ENCODE peak calls at places on chromosome X, in six cellular contexts. A, S, E, J, Q and K are unnamed samples.

GRCh38 chrX:130726661-130727060 is 176.3 kb downstream of the ENOX2 start:
- DNase-seq in A (no peak), S (no peak), E (peak; percentile 60), J (peak; percentile 47), Q (peak; percentile 27), K (no peak)

GRCh38 chrX:131366387-131366786 is 77.3 kb upstream of the IGSF1 start:
- DNase-seq in A (no peak), S (no peak), E (no peak), J (no peak), Q (no peak), K (no peak)

GRCh38 chrX:76148011-76148665 is 24.7 kb upstream of the PBDC1 start:
- DNase-seq in A (no peak), S (no peak), E (no peak), J (no peak), Q (no peak), K (no peak)

GRCh38 chrX:57313583-57314215 is 27.2 kb downstream of the FAAH2 start:
- DNase-seq in A (no peak), S (no peak), E (no peak), J (no peak), Q (no peak), K (no peak)

GRCh38 chrX:12411831-12412230 is 273.6 kb downstream of the FRMPD4 start:
- DNase-seq in A (no peak), S (no peak), E (no peak), J (no peak), Q (no peak), K (no peak)

GRCh38 chrX:19554786-19555185 is 39.5 kb upstream of the MAP3K15 start:
- DNase-seq in A (no peak), S (no peak), E (no peak), J (no peak), Q (no peak), K (no peak)

GRCh38 chrX:19673334-19674040 is 158.2 kb upstream of the MAP3K15 start:
- DNase-seq in A (no peak), S (peak; percentile 4), E (peak; percentile 58), J (no peak), Q (peak; percentile 66), K (no peak)

GRCh38 chrX:108117988-108118387 is 26.4 kb downstream of the ATG4A start:
- DNase-seq in A (no peak), S (no peak), E (no peak), J (no peak), Q (no peak), K (no peak)

GRCh38 chrX:20029728-20030127 is 38.9 kb upstream of the BCLAF3 start:
- DNase-seq in A (no peak), S (no peak), E (no peak), J (no peak), Q (no peak), K (no peak)

GRCh38 chrX:106247162-106247561 is 79.1 kb downstream of the PWWP3B start:
- DNase-seq in A (no peak), S (no peak), E (no peak), J (no peak), Q (no peak), K (no peak)

GRCh38 chrX:132059973-132060540 is 37.0 kb downstream of the STK26 start:
- DNase-seq in A (no peak), S (no peak), E (no peak), J (no peak), Q (no peak), K (no peak)

GRCh38 chrX:14389682-14390081 is 139.7 kb upstream of the GLRA2 start:
- DNase-seq in A (no peak), S (no peak), E (no peak), J (no peak), Q (no peak), K (no peak)

GRCh38 chrX:132676561-132677186 is 187.8 kb upstream of the MBNL3 start:
- DNase-seq in A (no peak), S (no peak), E (no peak), J (no peak), Q (no peak), K (no peak)

GRCh38 chrX:67614414-67614813 is 70.6 kb downstream of the AR start:
- DNase-seq in A (no peak), S (no peak), E (no peak), J (no peak), Q (no peak), K (no peak)

GRCh38 chrX:1239681-1240142 is 27.3 kb upstream of the CRLF2 start:
- DNase-seq in A (peak; percentile 93), S (peak; percentile 43), E (peak; percentile 92), J (peak; percentile 90), Q (peak; percentile 31), K (no peak)

GRCh38 chrX:2261838-2262678 is 238.7 kb downstream of the DHRSX start:
- DNase-seq in A (peak; percentile 61), S (no peak), E (no peak), J (no peak), Q (no peak), K (no peak)

GRCh38 chrX:132169554-132169953 is 41.7 kb upstream of the FRMD7 start:
- DNase-seq in A (no peak), S (no peak), E (no peak), J (no peak), Q (no peak), K (no peak)

GRCh38 chrX:152061083-152061482 is 77.3 kb downstream of the MAGEA10 start:
- DNase-seq in A (no peak), S (no peak), E (no peak), J (no peak), Q (no peak), K (no peak)

GRCh38 chrX:135490979-135491514 is 29.4 kb upstream of the INTS6L start:
- DNase-seq in A (no peak), S (no peak), E (no peak), J (no peak), Q (no peak), K (no peak)

GRCh38 chrX:74220277-74220676 is 83.7 kb upstream of the ZCCHC13 start:
- DNase-seq in A (no peak), S (no peak), E (no peak), J (no peak), Q (no peak), K (no peak)

GRCh38 chrX:1011632-1012283 is 200.7 kb downstream of the CRLF2 start:
- DNase-seq in A (no peak), S (no peak), E (peak; percentile 19), J (no peak), Q (no peak), K (no peak)

GRCh38 chrX:85996555-85996954 is 50.8 kb downstream of the CHM start:
- DNase-seq in A (no peak), S (no peak), E (no peak), J (no peak), Q (no peak), K (no peak)

GRCh38 chrX:136710324-136710951 is 62.5 kb downstream of the CD40LG start:
- DNase-seq in A (no peak), S (no peak), E (no peak), J (no peak), Q (no peak), K (no peak)

GRCh38 chrX:70026851-70027200 is 22.9 kb downstream of the AWAT2 start:
- DNase-seq in A (no peak), S (no peak), E (no peak), J (no peak), Q (no peak), K (no peak)

GRCh38 chrX:115649461-115650063 is 88.6 kb downstream of the PLS3 start:
- DNase-seq in A (no peak), S (no peak), E (no peak), J (no peak), Q (no peak), K (no peak)

DNA sequence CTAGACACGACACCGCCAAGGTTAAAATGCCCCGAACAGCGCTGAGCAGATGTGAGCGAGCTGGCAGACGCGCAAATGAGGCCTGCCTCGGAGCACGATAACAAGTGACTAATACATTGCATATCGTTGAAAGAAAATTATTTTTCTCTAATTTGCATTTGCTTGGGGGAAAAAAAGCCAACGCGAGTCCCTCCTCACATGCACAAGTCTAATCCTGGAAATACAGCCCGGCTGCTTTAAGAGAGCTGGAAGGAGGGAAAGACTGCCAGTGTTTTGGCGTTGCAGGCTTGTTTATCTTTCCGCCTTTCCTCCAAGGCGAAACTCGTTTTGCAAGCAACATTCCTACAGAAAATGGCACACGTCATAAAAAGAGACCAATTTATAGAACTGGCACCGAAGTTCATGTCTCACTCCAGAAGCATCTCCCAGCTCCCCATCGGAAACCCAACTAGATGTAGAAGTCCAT is 12.6 kb downstream of the BCOR start:
- DNase-seq in A (no peak), S (no peak), E (no peak), J (no peak), Q (no peak), K (no peak)
- H3K4me1 ChIP-seq in A (peaks cover 92% of the 10 kb centered on the region), S (peaks cover 67% of the 10 kb centered on the region), E (peaks cover 10% of the 10 kb centered on the region), J (peaks cover 57% of the 10 kb centered on the region), Q (peaks cover 27% of the 10 kb centered on the region), K (peaks cover 51% of the 10 kb centered on the region)

GRCh38 chrX:68833448-68833805 is 4.6 kb downstream of the EFNB1 start:
- DNase-seq in A (no peak), S (no peak), E (no peak), J (no peak), Q (no peak), K (no peak)
- H3K4me3 ChIP-seq in A (no peak overlapping the region), S (no peak overlapping the region), E (no peak overlapping the region), J (peak overlapping the region; percentile 75), Q (no peak overlapping the region), K (no peak overlapping the region)

GRCh38 chrX:15594371-15594770 is 6.4 kb downstream of the ACE2 start:
- DNase-seq in A (no peak), S (no peak), E (no peak), J (no peak), Q (no peak), K (no peak)

GRCh38 chrX:15601932-15602331 is 1.2 kb upstream of the ACE2 start:
- DNase-seq in A (no peak), S (no peak), E (no peak), J (no peak), Q (no peak), K (no peak)

GRCh38 chrX:15600071-15600470 is 689 bp downstream of the ACE2 start:
- DNase-seq in A (no peak), S (no peak), E (no peak), J (no peak), Q (no peak), K (no peak)

GRCh38 chrX:15600745-15601144 is at the start of gene ACE2:
- DNase-seq in A (no peak), S (no peak), E (no peak), J (no peak), Q (no peak), K (no peak)

GRCh38 chrX:15598031-15598430 is 2.7 kb downstream of the ACE2 start:
- DNase-seq in A (no peak), S (no peak), E (no peak), J (no peak), Q (no peak), K (no peak)
- H3K27ac ChIP-seq in A (no peak overlapping the region), S (no peak overlapping the region), E (no peak overlapping the region), J (no peak overlapping the region), Q (no peak overlapping the region), K (no peak overlapping the region)

GRCh38 chrX:72027024-72027913 is 104.4 kb downstream of the RTL5 start:
- DNase-seq in A (no peak), S (no peak), E (no peak), J (no peak), Q (no peak), K (no peak)

GRCh38 chrX:72026341-72027023 is 105.2 kb downstream of the RTL5 start:
- DNase-seq in A (no peak), S (no peak), E (no peak), J (no peak), Q (no peak), K (no peak)

GRCh38 chrX:72027914-72028307 is 103.8 kb downstream of the RTL5 start:
- DNase-seq in A (no peak), S (no peak), E (no peak), J (no peak), Q (no peak), K (no peak)

GRCh38 chrX:72023071-72023470 is 108.6 kb downstream of the RTL5 start:
- DNase-seq in A (no peak), S (no peak), E (no peak), J (no peak), Q (no peak), K (no peak)

GRCh38 chrX:72025236-72025770 is 106.4 kb downstream of the RTL5 start:
- DNase-seq in A (no peak), S (no peak), E (no peak), J (no peak), Q (no peak), K (no peak)
- H3K4me1 ChIP-seq in A (peaks cover 5% of the 10 kb centered on the region), S (peaks cover 19% of the 10 kb centered on the region), E (no peaks in the 10 kb centered on the region), J (peaks cover 13% of the 10 kb centered on the region), Q (no peaks in the 10 kb centered on the region), K (no peaks in the 10 kb centered on the region)